ENCODE peak calls at places on chromosomes 6 and 20, in nine cellular contexts. One of them, this sample, is unnamed.
A peak's percentile ranks its signal among the peaks of the same experiment; 100 is the strongest.

GRCh38 chr6:26240981-26241770 is 123.8 kb upstream of the BTN3A2 start:
- DNase-seq in HFFc6: peak; percentile 51
- DNase-seq in NCI-H774: no peak
- DNase-seq in memory B cell: peak; percentile 56
- DNase-seq in epithelial cell of esophagus: peak; percentile 69
- DNase-seq in naive thymus-derived CD8-positive, alpha-beta T cell: no peak
- DNase-seq in tibial nerve: no peak
- DNase-seq in pons: no peak
- DNase-seq in T47D: no peak
- DNase-seq in this sample: peak; percentile 58

GRCh38 chr20:3047486-3048419 is 1.9 kb downstream of the MRPS26 start:
- DNase-seq in pons: no peak
- DNase-seq in epithelial cell of esophagus: no peak
- DNase-seq in memory B cell: no peak
- DNase-seq in tibial nerve: no peak
- DNase-seq in naive thymus-derived CD8-positive, alpha-beta T cell: no peak
- DNase-seq in NCI-H774: no peak
- DNase-seq in HFFc6: no peak
- DNase-seq in T47D: no peak
- DNase-seq in this sample: no peak

GRCh38 chr6:42260972-42261371 is 43.3 kb upstream of the MRPS10 start:
- DNase-seq in HFFc6: no peak
- DNase-seq in tibial nerve: no peak
- DNase-seq in naive thymus-derived CD8-positive, alpha-beta T cell: peak; percentile 23
- DNase-seq in memory B cell: peak; percentile 19
- DNase-seq in T47D: peak; percentile 35
- DNase-seq in NCI-H774: no peak
- DNase-seq in pons: no peak
- DNase-seq in epithelial cell of esophagus: no peak
- DNase-seq in this sample: no peak

GRCh38 chr6:4281341-4282293 is 146.2 kb upstream of the ECI2 start:
- DNase-seq in NCI-H774: peak; percentile 81
- DNase-seq in T47D: peak; percentile 53
- DNase-seq in pons: peak; percentile 24
- DNase-seq in epithelial cell of esophagus: peak; percentile 100
- DNase-seq in tibial nerve: no peak
- DNase-seq in HFFc6: no peak
- DNase-seq in memory B cell: peak; percentile 72
- DNase-seq in naive thymus-derived CD8-positive, alpha-beta T cell: no peak
- DNase-seq in this sample: peak; percentile 1

GRCh38 chr6:157787080-157787479 is 36.0 kb upstream of the SNX9 start:
- DNase-seq in HFFc6: no peak
- DNase-seq in T47D: no peak
- DNase-seq in pons: no peak
- DNase-seq in NCI-H774: no peak
- DNase-seq in tibial nerve: no peak
- DNase-seq in memory B cell: no peak
- DNase-seq in naive thymus-derived CD8-positive, alpha-beta T cell: no peak
- DNase-seq in epithelial cell of esophagus: no peak
- DNase-seq in this sample: no peak

GRCh38 chr20:1721687-1722512 is 64.3 kb upstream of the SIRPG start:
- DNase-seq in epithelial cell of esophagus: no peak
- DNase-seq in T47D: no peak
- DNase-seq in pons: no peak
- DNase-seq in NCI-H774: no peak
- DNase-seq in naive thymus-derived CD8-positive, alpha-beta T cell: no peak
- DNase-seq in memory B cell: no peak
- DNase-seq in HFFc6: no peak
- DNase-seq in tibial nerve: no peak
- DNase-seq in this sample: no peak

GRCh38 chr6:144415835-144416237 is 130.7 kb downstream of the UTRN start:
- DNase-seq in tibial nerve: no peak
- DNase-seq in memory B cell: no peak
- DNase-seq in NCI-H774: no peak
- DNase-seq in epithelial cell of esophagus: peak; percentile 90
- DNase-seq in T47D: no peak
- DNase-seq in pons: no peak
- DNase-seq in naive thymus-derived CD8-positive, alpha-beta T cell: no peak
- DNase-seq in HFFc6: peak; percentile 82
- DNase-seq in this sample: no peak

GRCh38 chr6:25175216-25175615 is 104.0 kb upstream of the CARMIL1 start:
- DNase-seq in HFFc6: peak; percentile 61
- DNase-seq in naive thymus-derived CD8-positive, alpha-beta T cell: no peak
- DNase-seq in NCI-H774: no peak
- DNase-seq in pons: no peak
- DNase-seq in T47D: no peak
- DNase-seq in epithelial cell of esophagus: peak; percentile 77
- DNase-seq in memory B cell: no peak
- DNase-seq in tibial nerve: no peak
- DNase-seq in this sample: no peak

GRCh38 chr6:27025351-27025750 is 222.2 kb upstream of the PRSS16 start:
- DNase-seq in NCI-H774: no peak
- DNase-seq in memory B cell: no peak
- DNase-seq in tibial nerve: no peak
- DNase-seq in HFFc6: no peak
- DNase-seq in T47D: no peak
- DNase-seq in naive thymus-derived CD8-positive, alpha-beta T cell: no peak
- DNase-seq in pons: no peak
- DNase-seq in epithelial cell of esophagus: peak; percentile 31
- DNase-seq in this sample: no peak

GRCh38 chr6:141988327-141988726 is 144.4 kb upstream of the GJE1 start:
- DNase-seq in T47D: no peak
- DNase-seq in pons: no peak
- DNase-seq in epithelial cell of esophagus: no peak
- DNase-seq in NCI-H774: no peak
- DNase-seq in memory B cell: no peak
- DNase-seq in HFFc6: no peak
- DNase-seq in tibial nerve: no peak
- DNase-seq in naive thymus-derived CD8-positive, alpha-beta T cell: no peak
- DNase-seq in this sample: no peak

GRCh38 chr6:101883398-101883975 is 490.0 kb downstream of the GRIK2 start:
- DNase-seq in T47D: no peak
- DNase-seq in naive thymus-derived CD8-positive, alpha-beta T cell: no peak
- DNase-seq in epithelial cell of esophagus: no peak
- DNase-seq in memory B cell: no peak
- DNase-seq in HFFc6: no peak
- DNase-seq in tibial nerve: no peak
- DNase-seq in pons: no peak
- DNase-seq in NCI-H774: no peak
- DNase-seq in this sample: no peak

GRCh38 chr6:56528412-56528841 is 114.3 kb downstream of the DST start:
- DNase-seq in T47D: no peak
- DNase-seq in memory B cell: no peak
- DNase-seq in NCI-H774: no peak
- DNase-seq in HFFc6: peak; percentile 98
- DNase-seq in pons: no peak
- DNase-seq in naive thymus-derived CD8-positive, alpha-beta T cell: no peak
- DNase-seq in epithelial cell of esophagus: peak; percentile 64
- DNase-seq in tibial nerve: no peak
- DNase-seq in this sample: no peak

GRCh38 chr20:63792866-63793265 is 38.2 kb downstream of the ZBTB46 start:
- DNase-seq in epithelial cell of esophagus: no peak
- DNase-seq in NCI-H774: no peak
- DNase-seq in T47D: no peak
- DNase-seq in pons: no peak
- DNase-seq in memory B cell: no peak
- DNase-seq in naive thymus-derived CD8-positive, alpha-beta T cell: no peak
- DNase-seq in tibial nerve: no peak
- DNase-seq in HFFc6: no peak
- DNase-seq in this sample: no peak

GRCh38 chr6:72218125-72218524 is 331.8 kb downstream of the RIMS1 start:
- DNase-seq in T47D: peak; percentile 8
- DNase-seq in NCI-H774: no peak
- DNase-seq in epithelial cell of esophagus: peak; percentile 37
- DNase-seq in pons: peak; percentile 68
- DNase-seq in memory B cell: no peak
- DNase-seq in naive thymus-derived CD8-positive, alpha-beta T cell: no peak
- DNase-seq in HFFc6: peak; percentile 37
- DNase-seq in tibial nerve: no peak
- DNase-seq in this sample: no peak

GRCh38 chr20:10454135-10454750 is 19.1 kb downstream of the SLX4IP start:
- DNase-seq in tibial nerve: no peak
- DNase-seq in HFFc6: no peak
- DNase-seq in T47D: no peak
- DNase-seq in NCI-H774: no peak
- DNase-seq in epithelial cell of esophagus: no peak
- DNase-seq in pons: no peak
- DNase-seq in memory B cell: no peak
- DNase-seq in naive thymus-derived CD8-positive, alpha-beta T cell: no peak
- DNase-seq in this sample: no peak